ENCODE peak calls at places on chromosomes 5 and 9, in five cellular contexts. U is psoas muscle, D is HCT116, K is ovary, T is right cardiac atrium. X is an unnamed sample.
A peak's percentile ranks its signal among the peaks of the same experiment; 100 is the strongest.

GRCh38 chr5:80172067-80172690 is 83.7 kb downstream of the SERINC5 start:
- DNase-seq in U (no peak), D (no peak), K (no peak), T (no peak), X (no peak)

GRCh38 chr5:27947088-27947487 is 908.7 kb upstream of the CDH9 start:
- DNase-seq in U (no peak), D (no peak), K (no peak), T (no peak), X (no peak)

GRCh38 chr9:128412120-128412790 is 8.4 kb upstream of the CERCAM start:
- DNase-seq in U (peak; percentile 36), D (no peak), K (no peak), T (no peak), X (peak; percentile 65)

GRCh38 chr9:84866402-84866801 is 196.9 kb downstream of the NTRK2 start:
- DNase-seq in U (no peak), D (no peak), K (no peak), T (no peak), X (no peak)

GRCh38 chr9:28073278-28073677 is 500.0 kb upstream of the C9orf72 start:
- DNase-seq in U (no peak), D (peak; percentile 15), K (no peak), T (peak; percentile 12), X (no peak)

GRCh38 chr5:51033215-51033614 is 350.0 kb upstream of the ISL1 start:
- DNase-seq in U (no peak), D (no peak), K (no peak), T (no peak), X (no peak)

GRCh38 chr9:2158111-2158610 is 143.0 kb downstream of the SMARCA2 start:
- DNase-seq in U (peak; percentile 40), D (no peak), K (peak; percentile 60), T (peak; percentile 55), X (peak; percentile 66)

GRCh38 chr5:107542428-107542827 is 128.3 kb downstream of the EFNA5 start:
- DNase-seq in U (peak; percentile 85), D (peak; percentile 54), K (peak; percentile 69), T (peak; percentile 88), X (no peak)

GRCh38 chr9:122213589-122214413 is 15.0 kb downstream of the LHX6 start:
- DNase-seq in U (peak; percentile 44), D (peak; percentile 57), K (peak; percentile 23), T (no peak), X (peak; percentile 26)

GRCh38 chr9:34158362-34158869 is 20.4 kb upstream of the UBAP1 start:
- DNase-seq in U (no peak), D (no peak), K (no peak), T (no peak), X (no peak)

GRCh38 chr5:34589832-34590231 is 66.3 kb upstream of the RAI14 start:
- DNase-seq in U (no peak), D (no peak), K (no peak), T (no peak), X (no peak)

GRCh38 chr9:1759009-1759408 is 256.1 kb upstream of the SMARCA2 start:
- DNase-seq in U (no peak), D (no peak), K (no peak), T (no peak), X (no peak)

GRCh38 chr9:84340535-84340934 is at the start of gene SLC28A3:
- DNase-seq in U (no peak), D (no peak), K (no peak), T (no peak), X (no peak)

GRCh38 chr5:74476197-74477081 is 164.1 kb downstream of the ENC1 start:
- DNase-seq in U (no peak), D (no peak), K (no peak), T (no peak), X (no peak)

GRCh38 chr9:76438841-76439588 is 20.0 kb upstream of the GCNT1 start:
- DNase-seq in U (no peak), D (no peak), K (no peak), T (no peak), X (no peak)

GRCh38 chr5:179243333-179243732 is 101.9 kb downstream of the ADAMTS2 start:
- DNase-seq in U (no peak), D (no peak), K (no peak), T (no peak), X (no peak)

GRCh38 chr9:23288545-23288944 is 537.5 kb downstream of the ELAVL2 start:
- DNase-seq in U (no peak), D (no peak), K (no peak), T (no peak), X (no peak)

GRCh38 chr5:179266291-179267070 is 78.8 kb downstream of the ADAMTS2 start:
- DNase-seq in U (peak; percentile 16), D (no peak), K (no peak), T (no peak), X (no peak)

GRCh38 chr9:36501727-36502126 is 71.0 kb upstream of the MELK start:
- DNase-seq in U (no peak), D (no peak), K (no peak), T (no peak), X (no peak)

GRCh38 chr9:36504154-36504550 is 68.5 kb upstream of the MELK start:
- DNase-seq in U (no peak), D (no peak), K (no peak), T (no peak), X (no peak)

GRCh38 chr9:36499156-36499886 is 73.4 kb upstream of the MELK start:
- DNase-seq in U (no peak), D (no peak), K (no peak), T (no peak), X (no peak)

DNA sequence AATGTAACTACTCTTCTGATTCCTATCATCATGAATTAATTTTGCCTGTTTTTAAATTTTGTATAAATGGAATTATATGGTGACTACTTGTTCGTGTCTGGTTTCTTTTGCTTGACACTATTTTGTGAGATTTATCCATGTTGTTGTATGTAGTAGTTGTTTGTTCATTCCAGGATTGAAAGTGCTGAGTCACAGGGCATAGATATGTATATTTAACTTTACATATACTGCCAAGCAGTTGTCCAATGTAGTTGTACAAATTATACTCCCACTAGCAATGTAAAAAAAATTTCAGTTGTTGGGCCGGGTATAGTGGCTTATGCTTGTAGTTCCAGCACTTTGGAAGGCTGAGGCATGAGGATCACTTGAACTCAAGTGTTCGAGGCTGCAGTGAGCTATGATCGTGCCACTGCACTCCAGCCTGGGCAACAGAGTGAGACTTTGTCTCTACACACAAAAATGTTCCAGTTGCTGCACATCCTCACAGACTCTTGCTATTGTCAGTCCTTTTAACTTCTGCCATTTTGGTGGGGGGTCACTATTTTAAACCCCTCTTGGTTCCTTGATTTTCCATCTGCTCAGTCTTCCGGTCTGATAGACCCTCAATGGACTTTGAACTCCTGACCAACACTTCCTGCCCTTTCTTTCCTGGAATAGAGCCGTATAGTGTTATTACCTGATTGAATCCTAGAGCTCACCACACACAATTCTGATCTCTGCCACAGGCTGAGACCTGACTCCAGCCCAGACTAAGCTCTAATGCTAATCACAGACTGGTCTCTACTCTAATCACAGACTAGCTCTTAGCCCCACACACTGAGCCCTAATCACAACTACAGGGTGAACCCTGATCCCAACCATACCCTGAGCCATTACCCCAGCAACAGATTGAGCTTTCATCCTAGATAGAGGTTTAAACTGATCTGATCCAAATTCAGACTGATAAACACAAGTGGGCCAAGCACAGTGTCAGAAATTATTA is 69.2 kb upstream of the MELK start:
- DNase-seq in U (no peak), D (no peak), K (no peak), T (no peak), X (no peak)
- H3K4me1 ChIP-seq in U (no peaks in the 10 kb centered on the region), D (no peaks in the 10 kb centered on the region), K (no peaks in the 10 kb centered on the region), T (no peaks in the 10 kb centered on the region), X (peaks cover 10% of the 10 kb centered on the region)

GRCh38 chr5:1387876-1388275 is 43.0 kb upstream of the CLPTM1L start:
- DNase-seq in U (no peak), D (no peak), K (no peak), T (no peak), X (no peak)

GRCh38 chr5:1384521-1384920 is 39.6 kb upstream of the CLPTM1L start:
- DNase-seq in U (no peak), D (no peak), K (no peak), T (no peak), X (no peak)

GRCh38 chr5:1387059-1387755 is 42.3 kb upstream of the CLPTM1L start:
- DNase-seq in U (no peak), D (no peak), K (no peak), T (no peak), X (no peak)

GRCh38 chr5:1385395-1386273 is 40.7 kb upstream of the CLPTM1L start:
- DNase-seq in U (peak; percentile 84), D (no peak), K (peak; percentile 81), T (peak; percentile 86), X (peak; percentile 80)

GRCh38 chr5:1386274-1386717 is 41.4 kb upstream of the CLPTM1L start:
- DNase-seq in U (peak; percentile 35), D (no peak), K (peak; percentile 47), T (peak; percentile 40), X (peak; percentile 88)
- H3K27ac ChIP-seq in U (no peak overlapping the region), D (peak overlapping the region; percentile 40), K (no peak overlapping the region), T (no peak overlapping the region), X (peak overlapping the region; percentile 84)

DNA sequence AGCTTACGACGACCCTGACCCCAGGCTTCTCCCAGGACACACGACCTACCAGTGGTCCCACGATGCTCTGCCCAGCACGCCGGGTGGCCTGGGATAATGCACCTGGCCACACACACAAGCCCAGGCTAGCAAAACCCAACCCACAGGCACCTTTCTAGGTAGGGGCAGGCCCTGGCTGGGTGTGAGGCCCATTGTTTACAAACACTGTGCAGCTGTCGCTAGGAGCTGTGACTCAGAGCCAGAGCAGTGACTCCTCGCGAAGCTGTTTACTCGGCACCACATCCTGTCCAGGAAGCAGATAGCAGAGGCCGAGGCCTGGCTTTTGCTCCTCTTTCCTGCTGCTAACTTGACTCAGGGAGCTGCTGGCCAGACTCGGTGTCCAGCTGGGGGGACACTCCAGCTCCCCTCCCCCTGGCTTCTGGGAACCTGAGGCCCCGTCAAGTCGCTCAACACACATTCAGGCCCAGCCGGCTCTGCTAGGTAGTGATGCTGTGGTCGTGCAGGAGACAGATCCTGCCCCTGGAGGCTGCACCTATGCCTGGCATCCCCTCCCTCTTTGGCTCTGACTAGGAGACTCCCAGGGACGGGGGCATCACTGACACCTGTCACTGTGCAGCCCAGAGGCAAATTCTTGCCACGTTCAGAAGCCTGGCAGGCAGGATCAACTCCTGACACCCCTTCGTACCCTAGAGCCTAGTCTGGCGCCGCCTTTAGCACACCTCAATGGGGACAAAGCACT is 12.8 kb upstream of the RALGDS start:
- DNase-seq in U (peak; percentile 89), D (peak; percentile 89), K (peak; percentile 78), T (peak; percentile 91), X (peak; percentile 97)
- H3K4me1 ChIP-seq in U (peaks cover 78% of the 10 kb centered on the region), D (peaks cover 68% of the 10 kb centered on the region), K (peaks cover 26% of the 10 kb centered on the region), T (peaks cover 27% of the 10 kb centered on the region), X (peaks cover 88% of the 10 kb centered on the region)

GRCh38 chr9:137538058-137538457 is 12.1 kb downstream of the PNPLA7 start:
- DNase-seq in U (no peak), D (no peak), K (no peak), T (no peak), X (peak; percentile 30)
- H3K27ac ChIP-seq in U (no peak overlapping the region), D (no peak overlapping the region), K (no peak overlapping the region), T (no peak overlapping the region), X (no peak overlapping the region)

GRCh38 chr5:141521244-141521781 is 32.4 kb downstream of the PCDHGC5 start:
- DNase-seq in U (no peak), D (peak; percentile 98), K (no peak), T (peak; percentile 66), X (no peak)

GRCh38 chr5:141517321-141517720 is 28.4 kb downstream of the PCDHGC5 start:
- DNase-seq in U (no peak), D (no peak), K (no peak), T (no peak), X (no peak)

GRCh38 chr5:141518616-141519015 is 29.7 kb downstream of the PCDHGC5 start:
- DNase-seq in U (no peak), D (no peak), K (no peak), T (no peak), X (no peak)

GRCh38 chr5:141517902-141518610 is 29.2 kb downstream of the PCDHGC5 start:
- DNase-seq in U (no peak), D (no peak), K (no peak), T (no peak), X (no peak)

GRCh38 chr5:141519605-141520288 is 30.9 kb downstream of the PCDHGC5 start:
- DNase-seq in U (no peak), D (no peak), K (no peak), T (no peak), X (no peak)
- H3K4me1 ChIP-seq in U (peaks cover 89% of the 10 kb centered on the region), D (peaks cover 65% of the 10 kb centered on the region), K (peaks cover 2% of the 10 kb centered on the region), T (peaks cover 18% of the 10 kb centered on the region), X (peaks cover 3% of the 10 kb centered on the region)

X was measured in CD8-positive, alpha-beta memory T cell.